ENCODE peak calls at places on chromosomes 12 and 14, in six cellular contexts. Y is transverse colon, U is psoas muscle, A is mucosa of descending colon, C is mammary epithelial cell, D is uterus. H is an unnamed sample.
A peak's percentile ranks its signal among the peaks of the same experiment; 100 is the strongest.

GRCh38 chr14:91417983-91418386 is 365 bp upstream of the CCDC88C start:
- DNase-seq in Y (peak; percentile 58), U (peak; percentile 42), A (peak; percentile 78), C (no peak), D (no peak), H (peak; percentile 63)

GRCh38 chr12:29591140-29592020 is 93.9 kb upstream of the OVCH1 start:
- DNase-seq in Y (no peak), U (peak; percentile 20), A (no peak), C (no peak), D (no peak), H (peak; percentile 6)

GRCh38 chr12:88986056-88986455 is 366.2 kb downstream of the DUSP6 start:
- DNase-seq in Y (no peak), U (no peak), A (no peak), C (no peak), D (no peak), H (no peak)

GRCh38 chr12:39375206-39375808 is 67.6 kb downstream of the KIF21A start:
- DNase-seq in Y (no peak), U (no peak), A (no peak), C (no peak), D (no peak), H (no peak)

GRCh38 chr12:57109207-57110160 is 1.7 kb downstream of the STAT6 start:
- DNase-seq in Y (no peak), U (no peak), A (no peak), C (no peak), D (no peak), H (no peak)

GRCh38 chr12:94867066-94867855 is 136.2 kb downstream of the NDUFA12 start:
- DNase-seq in Y (no peak), U (no peak), A (no peak), C (no peak), D (no peak), H (peak; percentile 5)

GRCh38 chr14:94051779-94052178 is 25.6 kb downstream of the OTUB2 start:
- DNase-seq in Y (no peak), U (no peak), A (no peak), C (no peak), D (no peak), H (no peak)

GRCh38 chr14:21874946-21875345 is 201.3 kb upstream of the OR4E1 start:
- DNase-seq in Y (no peak), U (no peak), A (no peak), C (no peak), D (no peak), H (no peak)

GRCh38 chr12:48925218-48925871 is at the start of gene FKBP11:
- DNase-seq in Y (peak; percentile 78), U (peak; percentile 63), A (peak; percentile 84), C (peak; percentile 20), D (peak; percentile 34), H (no peak)

GRCh38 chr12:94622475-94622874 is 27.9 kb downstream of the TMCC3 start:
- DNase-seq in Y (no peak), U (no peak), A (no peak), C (peak; percentile 80), D (no peak), H (no peak)

GRCh38 chr12:100128509-100128908 is 14.2 kb downstream of the BLTP3B start:
- DNase-seq in Y (peak; percentile 29), U (peak; percentile 41), A (no peak), C (peak; percentile 65), D (peak; percentile 32), H (peak; percentile 51)

GRCh38 chr12:54417712-54418440 is 1.2 kb downstream of the ITGA5 start:
- DNase-seq in Y (no peak), U (no peak), A (no peak), C (no peak), D (peak; percentile 56), H (peak; percentile 50)

GRCh38 chr12:14751987-14752386 is 51.3 kb downstream of the WBP11 start:
- DNase-seq in Y (no peak), U (no peak), A (no peak), C (peak; percentile 14), D (no peak), H (no peak)

DNA sequence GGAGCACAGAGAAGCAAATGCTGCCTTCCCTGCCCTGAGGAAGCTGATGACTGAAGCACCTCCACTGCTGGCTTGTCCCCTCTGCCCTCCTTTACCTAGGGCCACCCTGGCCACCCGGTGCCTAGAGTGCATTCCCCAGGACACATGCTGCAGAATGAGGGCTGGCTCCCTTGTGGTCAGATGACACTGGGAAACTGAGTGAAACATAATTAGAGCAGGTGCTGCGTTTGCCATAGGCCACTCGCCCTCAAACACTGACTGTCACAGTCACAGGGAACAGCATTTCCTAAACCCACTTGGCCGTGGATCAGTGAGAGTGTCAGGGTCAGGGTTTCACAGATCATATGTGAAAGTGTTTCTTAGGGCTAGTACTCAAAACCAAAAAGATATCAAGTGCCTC is 16.0 kb downstream of the TCHP start:
- DNase-seq in Y (no peak), U (no peak), A (no peak), C (no peak), D (no peak), H (no peak)
- H3K36me3 ChIP-seq in Y (no peaks in the 10 kb centered on the region), U (peaks cover 100% of the 10 kb centered on the region), A (peaks cover 5% of the 10 kb centered on the region), C (peaks cover 15% of the 10 kb centered on the region), D (no peaks in the 10 kb centered on the region), H (peaks cover 31% of the 10 kb centered on the region)

DNA sequence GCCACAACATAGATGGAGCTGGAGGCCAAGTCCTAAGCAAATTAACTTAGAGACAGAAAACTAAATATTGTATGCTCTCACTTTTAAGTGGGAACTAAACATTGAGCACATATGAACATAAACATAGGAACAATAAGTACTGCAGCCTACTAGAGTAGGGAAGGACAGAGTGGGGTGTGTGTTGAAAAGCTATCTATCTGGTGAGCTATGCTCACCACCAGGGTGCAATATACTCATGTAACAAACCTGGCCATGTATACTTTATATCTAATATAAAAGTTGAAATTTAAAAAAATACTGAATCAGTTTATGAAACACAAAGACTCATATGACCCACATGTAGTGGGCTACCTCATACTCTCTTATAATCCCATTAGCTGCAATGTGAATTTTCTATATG is 1305.0 kb downstream of the LRFN5 start:
- DNase-seq in Y (no peak), U (no peak), A (no peak), C (no peak), D (no peak), H (no peak)
- H3K9me3 ChIP-seq in Y (no peaks in the 10 kb centered on the region), U (no peaks in the 10 kb centered on the region), A (no peaks in the 10 kb centered on the region), C (peaks cover 5% of the 10 kb centered on the region), D (no peaks in the 10 kb centered on the region), H (no peaks in the 10 kb centered on the region)

GRCh38 chr12:62827855-62828254 is 107.1 kb downstream of the PPM1H start:
- DNase-seq in Y (no peak), U (no peak), A (no peak), C (no peak), D (no peak), H (no peak)
- H3K36me3 ChIP-seq in Y (no peaks in the 10 kb centered on the region), U (no peaks in the 10 kb centered on the region), A (no peaks in the 10 kb centered on the region), C (no peaks in the 10 kb centered on the region), D (no peaks in the 10 kb centered on the region), H (no peaks in the 10 kb centered on the region)

DNA sequence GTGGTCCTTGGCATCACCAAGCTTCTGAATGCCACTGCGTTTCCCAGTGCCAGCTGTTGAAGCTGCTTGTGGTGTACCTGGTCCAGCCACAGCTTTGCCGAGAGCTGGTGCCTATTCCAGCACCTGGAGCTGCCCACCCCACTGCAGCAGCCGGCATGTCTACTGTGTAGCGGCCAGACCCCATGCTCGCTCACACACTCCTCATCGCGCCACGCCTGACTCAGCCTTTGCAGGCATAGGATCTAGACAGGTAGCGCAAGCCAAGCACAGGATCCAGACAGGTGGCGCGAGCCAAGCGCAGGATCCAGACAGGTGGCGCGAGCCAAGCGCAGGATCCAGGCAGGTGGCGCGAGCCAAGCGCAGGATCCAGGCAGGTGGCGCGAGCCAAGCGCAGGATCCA is 11.6 kb upstream of the ZNF605 start:
- DNase-seq in Y (no peak), U (no peak), A (no peak), C (no peak), D (no peak), H (no peak)
- H3K9me3 ChIP-seq in Y (peaks cover 26% of the 10 kb centered on the region), U (peaks cover 11% of the 10 kb centered on the region), A (peaks cover 92% of the 10 kb centered on the region), C (peaks cover 16% of the 10 kb centered on the region), D (peaks cover 8% of the 10 kb centered on the region), H (peaks cover 2% of the 10 kb centered on the region)

GRCh38 chr12:823043-823698 is 70.8 kb downstream of the WNK1 start:
- DNase-seq in Y (no peak), U (no peak), A (no peak), C (no peak), D (no peak), H (no peak)
- H3K36me3 ChIP-seq in Y (peaks cover 3% of the 10 kb centered on the region), U (peaks cover 13% of the 10 kb centered on the region), A (no peaks in the 10 kb centered on the region), C (peaks cover 4% of the 10 kb centered on the region), D (no peaks in the 10 kb centered on the region), H (peaks cover 35% of the 10 kb centered on the region)

GRCh38 chr14:28382460-28383220 is 383.9 kb upstream of the FOXG1 start:
- DNase-seq in Y (no peak), U (no peak), A (no peak), C (peak; percentile 85), D (no peak), H (no peak)
- H3K9me3 ChIP-seq in Y (no peaks in the 10 kb centered on the region), U (no peaks in the 10 kb centered on the region), A (no peaks in the 10 kb centered on the region), C (no peaks in the 10 kb centered on the region), D (no peaks in the 10 kb centered on the region), H (no peaks in the 10 kb centered on the region)